ENCODE peak calls at places on chromosomes 12 and 14, in five cellular contexts. C, I, P, M and Y are unnamed samples.

GRCh38 chr14:50070840-50071548 is 45.4 kb downstream of the VCPKMT start:
- DNase-seq in P (no peak), C (no peak), I (no peak), M (no peak), Y (no peak)

GRCh38 chr12:49455506-49455905 is 83.3 kb upstream of the KCNH3 start:
- DNase-seq in P (no peak), I (no peak), M (no peak), C (no peak), Y (no peak)

GRCh38 chr14:100603341-100604125 is 16.3 kb upstream of the BEGAIN start:
- DNase-seq in I (no peak), P (no peak), C (no peak), M (peak), Y (no peak)

GRCh38 chr14:54424479-54424901 is 16.7 kb downstream of the CNIH1 start:
- DNase-seq in C (no peak), I (no peak), M (no peak), P (no peak), Y (no peak)

GRCh38 chr14:78399316-78399889 is 229.2 kb downstream of the NRXN3 start:
- DNase-seq in I (no peak), C (no peak), M (no peak), P (peak), Y (no peak)

GRCh38 chr12:32070370-32070769 is 36.3 kb upstream of the BICD1 start:
- DNase-seq in I (no peak), P (no peak), M (no peak), C (no peak), Y (no peak)

GRCh38 chr14:39406560-39406959 is 25.7 kb downstream of the FBXO33 start:
- DNase-seq in P (no peak), I (no peak), C (no peak), M (no peak), Y (no peak)

GRCh38 chr12:8120072-8120713 is 3.2 kb upstream of the CLEC4A start:
- DNase-seq in P (no peak), M (no peak), C (no peak), I (no peak), Y (no peak)

GRCh38 chr12:75699728-75700496 is 188.5 kb upstream of the KRR1 start:
- DNase-seq in I (no peak), P (no peak), C (no peak), M (no peak), Y (no peak)

DNA sequence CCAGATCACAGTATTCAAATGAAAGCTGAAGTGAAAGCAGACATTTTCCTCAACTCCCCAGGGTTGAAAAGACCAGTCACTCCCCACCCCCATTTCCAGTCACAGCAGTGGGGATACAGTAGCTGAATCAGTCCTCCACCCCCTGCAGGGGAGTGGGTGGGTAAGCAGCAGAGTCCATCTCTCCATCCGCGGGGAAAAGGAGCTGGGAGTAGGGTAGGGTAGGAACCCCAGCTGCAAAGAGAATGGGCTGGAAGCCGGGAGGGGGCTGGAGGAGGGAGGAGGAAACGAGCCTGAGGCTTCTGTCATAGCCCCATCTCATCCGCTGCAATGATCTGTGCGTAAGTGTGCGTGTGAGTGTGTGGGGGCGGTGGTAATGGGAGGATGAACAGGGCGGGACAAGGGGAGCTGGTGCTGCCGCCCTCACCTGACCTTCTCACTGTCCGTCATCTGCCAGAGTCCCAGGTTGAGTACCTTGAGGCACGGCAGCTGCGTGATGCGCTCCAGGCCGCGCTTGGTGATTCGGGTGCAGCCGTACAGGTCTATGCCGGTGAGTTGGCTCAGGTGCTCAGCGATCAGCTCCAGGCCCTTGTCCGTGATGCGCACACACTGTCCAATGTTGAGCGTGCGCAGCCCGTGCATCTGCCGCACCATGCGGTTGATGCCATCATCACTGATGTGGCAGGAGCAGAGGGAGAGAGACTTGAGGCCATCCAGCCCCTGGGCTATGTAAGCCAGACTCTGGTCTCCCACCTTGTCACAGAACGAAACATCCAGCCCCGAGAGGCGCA is 1.7 kb downstream of the FBXL14 start:
- DNase-seq in C (peak), M (peak), P (peak), I (no peak), Y (no peak)
- TF ChIP-seq CTCF in C (no peak), M (no peak), P (peak), I (no peak), Y (no peak)

GRCh38 chr12:45745861-45746277 is 16.4 kb downstream of the ARID2 start:
- DNase-seq in C (no peak), M (no peak), P (no peak), I (no peak), Y (no peak)
- TF ChIP-seq CTCF in C (peak), M (no peak), P (peak), I (peak), Y (no peak)

GRCh38 chr14:96225745-96226151 is 21.1 kb downstream of the BDKRB2 start:
- DNase-seq in C (no peak), P (peak), M (no peak), I (no peak), Y (peak)
- TF ChIP-seq CTCF in C (no peak), P (peak), M (no peak), I (no peak), Y (no peak)

DNA sequence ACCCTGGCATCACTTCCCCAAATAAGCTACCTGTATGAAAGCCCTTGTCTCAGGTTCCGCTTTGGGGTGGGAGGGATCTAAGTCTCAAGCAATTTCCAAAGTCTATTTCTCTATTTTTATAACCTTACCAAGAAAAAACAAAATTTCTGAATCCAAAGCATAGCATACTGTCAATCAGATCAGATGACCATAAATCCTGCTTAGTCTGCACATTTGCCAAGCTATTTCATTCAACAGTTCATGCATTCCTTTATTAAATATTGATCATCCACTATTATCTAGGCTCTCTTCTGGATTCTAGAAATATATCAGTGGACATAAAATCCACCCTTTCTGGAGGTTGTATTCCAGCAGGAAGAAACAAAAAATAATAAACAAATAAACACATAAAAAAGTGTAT is 263.5 kb upstream of the USP15 start:
- DNase-seq in P (no peak), C (no peak), M (no peak), I (no peak), Y (no peak)
- TF ChIP-seq CTCF in P (no peak), C (no peak), M (no peak), I (no peak), Y (no peak)

DNA sequence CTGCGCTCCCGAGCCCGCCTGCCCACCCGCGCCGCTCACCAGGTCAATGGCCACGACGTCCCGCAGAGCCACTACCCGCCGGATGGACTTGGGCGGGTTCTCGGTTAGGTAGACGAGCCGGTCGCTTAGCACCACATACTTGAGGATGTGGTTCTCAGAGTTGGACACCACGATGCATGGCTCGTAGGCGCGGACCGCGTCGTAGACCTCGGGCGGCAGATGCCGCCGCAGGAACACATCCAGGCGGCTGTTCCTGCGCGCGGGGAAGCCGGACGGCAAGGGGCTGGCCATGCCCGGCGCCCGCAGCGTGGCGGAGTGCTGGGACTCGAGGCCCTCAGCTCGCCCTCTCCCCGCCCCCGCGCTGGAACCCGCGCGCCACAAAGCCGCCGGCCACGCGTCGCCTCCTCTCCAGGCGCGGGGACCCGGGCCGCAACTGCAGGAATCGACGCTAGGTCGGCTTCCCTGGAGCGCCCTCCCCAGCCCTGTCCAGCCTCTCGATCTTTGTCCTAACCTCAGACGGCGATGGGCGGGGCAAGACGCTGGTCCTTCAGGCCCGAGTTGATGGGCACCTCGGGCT is at the start of gene C12orf56:
- DNase-seq in I (no peak), M (no peak), C (no peak), P (no peak), Y (no peak)
- TF ChIP-seq CTCF in I (no peak), M (no peak), C (no peak), P (no peak), Y (no peak)

DNA sequence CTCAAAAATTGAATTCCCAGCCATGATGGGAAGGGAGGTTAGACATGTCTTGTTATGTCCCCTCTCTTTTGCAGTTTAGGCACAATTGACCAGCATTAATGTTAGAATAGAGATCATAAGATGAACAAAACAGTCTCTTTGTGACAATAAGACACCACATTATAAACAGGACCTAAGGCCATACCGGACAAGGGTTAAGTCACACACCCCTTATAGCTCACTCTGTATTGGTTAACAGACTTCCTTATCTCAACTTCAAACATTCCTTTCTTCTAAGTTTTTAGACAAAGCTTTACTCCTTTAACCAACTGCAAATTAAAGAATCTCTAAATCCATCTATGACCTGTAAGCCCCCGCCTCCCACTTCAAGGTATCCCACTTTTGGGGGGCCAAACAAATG is 81.1 kb upstream of the CPM start:
- DNase-seq in P (no peak), C (no peak), I (no peak), M (no peak), Y (no peak)
- TF ChIP-seq CTCF in P (no peak), C (no peak), I (no peak), M (no peak), Y (no peak)

DNA sequence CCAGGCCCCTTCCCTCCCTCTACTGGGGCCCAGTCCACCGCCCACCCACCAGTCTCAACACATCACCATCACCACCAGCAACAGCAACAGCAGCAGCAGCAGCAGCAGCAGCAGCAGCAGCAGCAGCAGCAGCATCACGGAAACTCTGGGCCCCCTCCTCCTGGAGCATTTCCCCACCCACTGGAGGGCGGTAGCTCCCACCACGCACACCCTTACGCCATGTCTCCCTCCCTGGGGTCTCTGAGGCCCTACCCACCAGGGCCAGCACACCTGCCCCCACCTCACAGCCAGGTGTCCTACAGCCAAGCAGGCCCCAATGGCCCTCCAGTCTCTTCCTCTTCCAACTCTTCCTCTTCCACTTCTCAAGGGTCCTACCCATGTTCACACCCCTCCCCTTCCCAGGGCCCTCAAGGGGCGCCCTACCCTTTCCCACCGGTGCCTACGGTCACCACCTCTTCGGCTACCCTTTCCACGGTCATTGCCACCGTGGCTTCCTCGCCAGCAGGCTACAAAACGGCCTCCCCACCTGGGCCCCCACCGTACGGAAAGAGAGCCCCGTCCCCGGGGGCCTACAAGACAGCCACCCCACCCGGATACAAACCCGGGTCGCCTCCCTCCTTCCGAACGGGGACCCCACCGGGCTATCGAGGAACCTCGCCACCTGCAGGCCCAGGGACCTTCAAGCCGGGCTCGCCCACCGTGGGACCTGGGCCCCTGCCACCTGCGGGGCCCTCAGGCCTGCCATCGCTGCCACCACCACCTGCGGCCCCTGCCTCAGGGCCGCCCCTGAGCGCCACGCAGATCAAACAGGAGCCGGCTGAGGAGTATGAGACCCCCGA is 6.8 kb upstream of the RNU7-1 start:
- DNase-seq in C (peak), M (no peak), P (no peak), I (no peak), Y (no peak)
- TF ChIP-seq CTCF in C (no peak), M (no peak), P (no peak), I (no peak), Y (no peak)